ENCODE peak calls at places on chromosomes 11 and 22, in five cellular contexts. V is nephron progenitor cell, N is ovary, X is endothelial cell, A is keratinocyte. T is an unnamed sample.

GRCh38 chr11:122634507-122634906 is 21.0 kb upstream of the UBASH3B start:
- DNase-seq in A (no peak), V (peak; percentile 30), X (peak; percentile 15), N (no peak), T (peak; percentile 13)

GRCh38 chr11:30919389-30920172 is 333.4 kb upstream of the MPPED2 start:
- DNase-seq in V (no peak), X (no peak), A (no peak), N (no peak), T (no peak)

GRCh38 chr11:6925636-6926207 is 504 bp upstream of the ZNF215 start:
- DNase-seq in N (no peak), V (no peak), A (no peak), X (peak; percentile 11), T (no peak)

GRCh38 chr22:19123936-19124335 is 1.7 kb upstream of the DGCR2 start:
- DNase-seq in N (no peak), A (no peak), V (no peak), X (no peak), T (no peak)

GRCh38 chr11:72358461-72359405 is 75.6 kb downstream of the CLPB start:
- DNase-seq in V (no peak), N (no peak), X (no peak), A (no peak), T (no peak)

GRCh38 chr22:37467556-37467955 is 18.6 kb downstream of the MFNG start:
- DNase-seq in X (no peak), A (no peak), V (no peak), N (no peak), T (no peak)

GRCh38 chr22:37470087-37470445 is 16.1 kb downstream of the MFNG start:
- DNase-seq in V (no peak), X (no peak), A (no peak), N (no peak), T (no peak)

GRCh38 chr11:3878036-3878584 is 22.6 kb downstream of the STIM1 start:
- DNase-seq in V (no peak), N (no peak), A (no peak), X (no peak), T (no peak)

GRCh38 chr11:134592391-134592990 is 180.4 kb upstream of the B3GAT1 start:
- DNase-seq in A (peak; percentile 13), N (no peak), V (peak; percentile 84), X (peak; percentile 83), T (peak; percentile 55)
- TF ChIP-seq CTCF in A (peak; percentile 89), N (no peak), V (peak; percentile 72), X (peak; percentile 73), T (peak; percentile 31)

DNA sequence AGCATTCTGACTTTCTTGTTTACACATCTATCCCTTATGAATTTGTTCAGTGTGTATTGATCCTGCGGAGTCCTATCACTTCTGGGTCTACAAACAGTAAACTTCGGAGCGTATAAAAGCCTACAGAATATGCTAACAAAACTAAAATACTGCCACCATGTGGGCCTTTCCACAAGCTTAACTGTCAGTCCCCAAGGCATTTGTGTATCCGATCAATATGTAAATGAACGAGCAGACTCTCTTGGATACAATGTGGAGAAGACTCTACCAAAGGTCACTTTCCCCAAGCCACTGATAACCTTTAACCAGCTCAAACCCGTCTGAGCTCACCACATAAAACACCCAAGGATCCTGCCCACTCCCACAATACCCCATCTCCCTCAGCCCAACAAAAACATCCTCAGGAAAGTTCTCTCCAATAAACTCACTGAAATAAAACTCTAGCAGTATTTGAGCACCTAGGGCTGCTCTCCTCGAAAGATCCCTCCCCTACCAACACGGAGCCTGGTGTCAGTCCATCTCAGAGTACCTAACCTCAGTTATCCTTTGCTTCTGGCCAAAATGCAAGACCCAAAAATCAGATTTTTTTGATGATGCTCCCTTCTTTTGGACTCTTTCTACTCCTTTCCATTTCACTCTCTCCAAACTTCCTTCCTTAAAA is 17.8 kb downstream of the ADA2 start:
- DNase-seq in A (no peak), X (no peak), V (no peak), N (no peak), T (no peak)
- TF ChIP-seq CTCF in A (no peak), X (no peak), V (no peak), N (no peak), T (peak; percentile 8)

GRCh38 chr11:64007629-64008282 is 21.5 kb downstream of the OTUB1 start:
- DNase-seq in N (peak; percentile 83), X (peak; percentile 73), V (peak; percentile 73), A (no peak), T (peak; percentile 65)
- TF ChIP-seq CTCF in N (peak; percentile 64), X (no peak), V (peak; percentile 25), A (no peak), T (peak; percentile 29)

DNA sequence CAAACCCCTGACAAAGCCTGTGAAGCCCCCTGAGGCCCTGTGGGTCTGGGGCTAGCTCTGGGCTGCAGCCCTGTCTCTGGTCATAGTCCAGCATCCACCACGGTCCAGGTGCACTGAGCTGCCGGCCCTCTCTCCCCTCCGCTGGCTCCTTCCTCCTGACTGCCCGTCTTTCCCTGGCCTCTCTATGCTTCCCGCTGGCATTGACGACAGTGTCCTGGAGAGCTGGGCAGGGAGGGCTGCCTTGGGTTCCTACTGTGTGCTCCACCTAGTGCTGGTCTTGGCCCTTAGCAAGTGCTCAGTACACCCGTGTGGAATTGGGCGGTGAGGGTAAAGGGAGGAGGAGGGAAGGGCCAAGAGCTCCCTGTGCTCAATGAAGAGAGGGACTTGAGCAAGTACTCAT is 868 bp upstream of the MYEOV start:
- DNase-seq in A (no peak), X (no peak), V (no peak), N (no peak), T (no peak)
- TF ChIP-seq CTCF in A (no peak), X (no peak), V (no peak), N (no peak), T (no peak)

GRCh38 chr11:104531075-104531474 is 367.1 kb upstream of the PDGFD start:
- DNase-seq in X (no peak), A (no peak), V (no peak), N (no peak), T (no peak)
- TF ChIP-seq CTCF in X (no peak), A (peak; percentile 50), V (no peak), N (no peak), T (no peak)

DNA sequence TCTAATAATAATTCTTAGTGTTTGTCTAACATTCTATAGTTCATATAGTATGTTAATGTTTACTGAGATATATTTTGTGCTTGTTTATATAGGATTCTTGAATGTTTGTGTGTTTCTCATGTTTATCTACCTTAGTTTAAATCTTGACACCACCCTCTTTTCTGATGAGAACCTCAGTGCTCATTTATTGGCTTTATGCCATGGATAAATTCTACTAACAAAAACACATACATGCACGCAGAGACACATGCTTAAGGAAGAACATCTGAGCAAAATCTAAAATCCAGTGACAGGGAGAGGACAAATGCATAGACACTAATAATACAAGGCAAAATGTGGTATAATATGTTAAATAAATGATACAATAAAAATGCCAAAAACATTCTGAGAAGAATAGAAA is 61.6 kb upstream of the CTSC start:
- DNase-seq in V (no peak), N (no peak), A (no peak), X (no peak), T (no peak)
- TF ChIP-seq CTCF in V (no peak), N (no peak), A (no peak), X (no peak), T (no peak)

GRCh38 chr11:116680349-116681125 is 92.2 kb downstream of the BUD13 start:
- DNase-seq in V (no peak), A (no peak), N (no peak), X (no peak), T (no peak)
- TF ChIP-seq CTCF in V (no peak), A (no peak), N (no peak), X (peak; percentile 64), T (no peak)